ENCODE peak calls at places on chromosomes 13 and 19, in eight cellular contexts. J is kidney glomerular epithelial cell; P is stimulated activated CD8-positive, alpha-beta memory T cell treated with anti-CD3 and anti-CD28 coated beads, Interleukin-15, amount 100 ng/mL, for 24 hours; H is lower leg skin; Y is activated CD4-positive, CD25-positive, alpha-beta regulatory T cell; I is GM03348; R is iris pigment epithelial cell; T is esophagus squamous epithelium. X is an unnamed sample.

GRCh38 chr13:51636349-51636890 is 52.2 kb downstream of the WDFY2 start:
- DNase-seq in T (no peak), J (no peak), P (no peak), I (no peak), H (no peak), R (no peak), Y (no peak), X (no peak)

GRCh38 chr19:40398417-40399056 is 8.6 kb upstream of the HIPK4 start:
- DNase-seq in H (peak; percentile 91), T (no peak), I (no peak), Y (no peak), R (peak; percentile 53), J (no peak), P (peak; percentile 21), X (no peak)

GRCh38 chr19:18919895-18920204 is 335 bp downstream of the DDX49 start:
- DNase-seq in H (no peak), J (no peak), R (peak; percentile 26), P (no peak), I (no peak), Y (no peak), T (no peak), X (no peak)

GRCh38 chr13:113605461-113605860 is 20.9 kb downstream of the TFDP1 start:
- DNase-seq in I (no peak), R (no peak), T (no peak), P (no peak), Y (no peak), J (no peak), H (no peak), X (no peak)

GRCh38 chr13:33090755-33091454 is 74.7 kb downstream of the KL start:
- DNase-seq in T (no peak), P (no peak), I (no peak), R (peak; percentile 20), H (no peak), Y (no peak), J (no peak), X (peak; percentile 35)

GRCh38 chr13:72530471-72530870 is 197.0 kb downstream of the MZT1 start:
- DNase-seq in P (no peak), Y (no peak), R (peak; percentile 89), J (peak; percentile 50), H (no peak), I (no peak), T (no peak), X (peak; percentile 38)

GRCh38 chr19:2184422-2185012 is 20.8 kb downstream of the DOT1L start:
- DNase-seq in J (no peak), I (no peak), H (no peak), P (no peak), R (no peak), Y (no peak), T (no peak), X (no peak)

GRCh38 chr19:7265963-7266362 is 28.3 kb downstream of the INSR start:
- DNase-seq in P (no peak), Y (no peak), H (no peak), I (no peak), T (no peak), R (no peak), J (no peak), X (no peak)

GRCh38 chr19:52248256-52248655 is 21.1 kb upstream of the ZNF766 start:
- DNase-seq in J (no peak), Y (peak; percentile 16), H (no peak), I (peak; percentile 72), R (peak; percentile 68), T (no peak), P (no peak), X (peak; percentile 69)

GRCh38 chr13:37306778-37307544 is 201.5 kb upstream of the CSNK1A1L start:
- DNase-seq in R (peak; percentile 97), I (peak; percentile 86), T (no peak), P (no peak), H (no peak), Y (no peak), J (peak; percentile 43), X (peak; percentile 83)

GRCh38 chr19:3979674-3980352 is 5.5 kb downstream of the EEF2 start:
- DNase-seq in J (no peak), H (no peak), I (no peak), Y (no peak), T (no peak), P (no peak), R (no peak), X (no peak)

GRCh38 chr13:24185591-24186232 is 25.2 kb downstream of the SPATA13 start:
- DNase-seq in R (peak; percentile 50), P (no peak), Y (no peak), I (no peak), J (no peak), H (no peak), T (no peak), X (peak; percentile 57)

GRCh38 chr19:294819-295686 is 3.9 kb upstream of the PLPP2 start:
- DNase-seq in Y (peak; percentile 13), I (peak; percentile 87), H (peak; percentile 89), T (no peak), R (peak; percentile 21), P (no peak), J (peak; percentile 17), X (peak; percentile 57)

GRCh38 chr19:49954092-49954825 is 6.7 kb downstream of the SIGLEC11 start:
- DNase-seq in J (no peak), P (no peak), I (no peak), H (no peak), R (peak; percentile 66), Y (no peak), T (no peak), X (peak; percentile 74)

GRCh38 chr13:28558567-28558966 is 63.6 kb upstream of the FLT1 start:
- DNase-seq in T (no peak), Y (no peak), I (peak; percentile 11), R (peak; percentile 67), P (no peak), J (no peak), H (no peak), X (no peak)

GRCh38 chr19:45960595-45961235 is 12.9 kb downstream of the NOVA2 start:
- DNase-seq in P (no peak), R (no peak), H (no peak), Y (no peak), I (no peak), J (no peak), T (no peak), X (no peak)

GRCh38 chr13:20125129-20125782 is 35.6 kb downstream of the GJA3 start:
- DNase-seq in P (no peak), J (no peak), H (peak; percentile 63), Y (no peak), T (no peak), R (peak; percentile 43), I (peak; percentile 62), X (peak; percentile 24)

GRCh38 chr13:105153626-105154025 is 1381.8 kb downstream of the EFNB2 start:
- DNase-seq in H (no peak), R (peak; percentile 51), T (no peak), J (no peak), P (no peak), Y (no peak), I (no peak), X (peak; percentile 81)

GRCh38 chr19:39946532-39946931 is 12.1 kb upstream of the FCGBP start:
- DNase-seq in P (no peak), H (no peak), T (no peak), J (peak; percentile 35), R (peak; percentile 62), I (no peak), Y (no peak), X (no peak)

GRCh38 chr19:2376784-2377519 is 16.9 kb downstream of the TMPRSS9 start:
- DNase-seq in H (no peak), J (no peak), Y (no peak), R (no peak), I (no peak), P (no peak), T (no peak), X (no peak)

GRCh38 chr19:12779162-12779993 is 4.0 kb upstream of the HOOK2 start:
- DNase-seq in J (peak; percentile 23), Y (no peak), R (peak; percentile 65), I (peak; percentile 67), H (peak; percentile 90), P (no peak), T (no peak), X (peak; percentile 87)

X was measured in adipocyte.